ENCODE peak calls at places on chromosome 11, in nine cellular contexts. G is nephron progenitor cell; V is CD4-positive, alpha-beta T cell; M is GM10248; Y is astrocyte of the spinal cord; K is fibroblast of the aortic adventitia; C is AG09319; Q is lung; N is suprapubic skin. D is an unnamed sample.

GRCh38 chr11:31887180-31887579 is 76.1 kb upstream of the PAX6 start:
- DNase-seq in Q (no peak), G (no peak), Y (no peak), N (no peak), V (no peak), K (no peak), C (no peak), M (no peak), D (no peak)

GRCh38 chr11:85736121-85736520 is 50.1 kb upstream of the CCDC89 start:
- DNase-seq in Q (no peak), M (no peak), Y (no peak), K (peak), C (no peak), G (no peak), N (no peak), V (no peak), D (no peak)

GRCh38 chr11:128835741-128836410 is 31.2 kb downstream of the KCNJ1 start:
- DNase-seq in K (peak), Y (no peak), G (no peak), N (no peak), Q (no peak), C (no peak), V (no peak), M (no peak), D (no peak)

GRCh38 chr11:24437123-24437522 is 59.7 kb upstream of the LUZP2 start:
- DNase-seq in V (no peak), G (no peak), K (no peak), Y (no peak), N (no peak), C (no peak), Q (no peak), M (no peak), D (no peak)

GRCh38 chr11:118902336-118903203 is 18.9 kb downstream of the CXCR5 start:
- DNase-seq in M (no peak), K (no peak), N (no peak), G (no peak), V (no peak), Q (no peak), C (no peak), Y (no peak), D (no peak)

GRCh38 chr11:35040221-35040942 is 98.6 kb upstream of the CD44 start:
- DNase-seq in Y (peak), M (peak), V (peak), N (no peak), Q (no peak), K (no peak), G (no peak), C (no peak), D (peak)

GRCh38 chr11:66159585-66159984 is 89.5 kb downstream of the PACS1 start:
- DNase-seq in N (no peak), V (no peak), C (no peak), Q (no peak), G (no peak), M (no peak), K (no peak), Y (no peak), D (no peak)

GRCh38 chr11:10856689-10857603 is 907 bp downstream of the ZBED5 start:
- DNase-seq in N (peak), C (no peak), G (peak), Q (peak), K (peak), V (no peak), Y (peak), M (peak), D (no peak)

GRCh38 chr11:44596541-44597276 is 31.2 kb downstream of the CD82 start:
- DNase-seq in Y (no peak), C (no peak), N (no peak), G (no peak), M (peak), K (no peak), Q (no peak), V (peak), D (peak)

GRCh38 chr11:78332872-78333271 is 84.7 kb downstream of the GAB2 start:
- DNase-seq in C (no peak), M (no peak), G (no peak), Q (no peak), K (no peak), V (no peak), Y (no peak), N (no peak), D (no peak)

GRCh38 chr11:88454881-88455280 is 117.3 kb upstream of the CTSC start:
- DNase-seq in Y (no peak), M (no peak), C (no peak), Q (no peak), G (no peak), N (no peak), K (peak), V (no peak), D (no peak)

GRCh38 chr11:111918390-111919256 is at the start of gene C11orf52:
- DNase-seq in G (peak), Q (peak), M (no peak), V (no peak), Y (peak), K (no peak), C (no peak), N (no peak), D (no peak)

GRCh38 chr11:65565624-65566453 is 4.4 kb upstream of the ZNRD2 start:
- DNase-seq in C (no peak), G (no peak), Q (no peak), N (no peak), V (no peak), Y (no peak), K (peak), M (no peak), D (peak)

GRCh38 chr11:125494987-125495725 is 909 bp downstream of the FEZ1 start:
- DNase-seq in N (no peak), Y (peak), V (no peak), C (no peak), Q (no peak), M (peak), K (peak), G (peak), D (no peak)

GRCh38 chr11:69636870-69637600 is 3.9 kb upstream of the CCND1 start:
- DNase-seq in M (no peak), K (no peak), N (no peak), C (no peak), V (no peak), Y (no peak), Q (no peak), G (no peak), D (no peak)

GRCh38 chr11:121321614-121322243 is 29.2 kb downstream of the SC5D start:
- DNase-seq in C (no peak), N (no peak), G (no peak), V (peak), K (peak), Q (no peak), M (no peak), Y (peak), D (peak)

GRCh38 chr11:13316528-13316961 is 39.0 kb downstream of the BMAL1 start:
- DNase-seq in Y (peak), G (no peak), V (no peak), C (peak), K (peak), N (no peak), Q (peak), M (no peak), D (no peak)

GRCh38 chr11:73464347-73464746 is 88.1 kb downstream of the RELT start:
- DNase-seq in N (no peak), V (no peak), K (no peak), Q (peak), M (no peak), G (no peak), Y (peak), C (no peak), D (no peak)

GRCh38 chr11:118175031-118175531 is 1.4 kb downstream of the SCN2B start:
- DNase-seq in Y (no peak), Q (no peak), V (no peak), K (peak), M (no peak), C (peak), N (no peak), G (no peak), D (no peak)

GRCh38 chr11:8080674-8081590 is at the start of gene TUB:
- DNase-seq in Q (no peak), G (peak), Y (no peak), N (no peak), K (no peak), V (no peak), C (no peak), M (no peak), D (no peak)

GRCh38 chr11:70883973-70884688 is 368.2 kb downstream of the SHANK2 start:
- DNase-seq in K (peak), G (no peak), Y (no peak), V (no peak), C (no peak), N (no peak), Q (no peak), M (no peak), D (no peak)

GRCh38 chr11:45801723-45802315 is 3.1 kb upstream of the SLC35C1 start:
- DNase-seq in N (peak), G (no peak), K (peak), Y (no peak), Q (no peak), C (no peak), M (no peak), V (no peak), D (no peak)

GRCh38 chr11:62721994-62722393 is 5.3 kb downstream of the HNRNPUL2 start:
- DNase-seq in G (no peak), K (peak), C (no peak), V (no peak), M (no peak), Y (peak), Q (no peak), N (no peak), D (no peak)

GRCh38 chr11:72598901-72599300 is 75.3 kb downstream of the PDE2A start:
- DNase-seq in C (no peak), M (no peak), V (no peak), Y (no peak), N (no peak), K (peak), Q (no peak), G (peak), D (no peak)

GRCh38 chr11:72764503-72764902 is 12.3 kb upstream of the ARAP1 start:
- DNase-seq in K (no peak), Y (no peak), M (no peak), G (no peak), N (no peak), C (no peak), Q (peak), V (no peak), D (no peak)

GRCh38 chr11:71284525-71285092 is 32.2 kb upstream of the SHANK2 start:
- DNase-seq in N (peak), V (no peak), M (no peak), G (no peak), K (no peak), Q (no peak), C (no peak), Y (no peak), D (no peak)

GRCh38 chr11:84720706-84721402 is 906.3 kb downstream of the DLG2 start:
- DNase-seq in C (no peak), K (no peak), Y (peak), V (no peak), M (no peak), N (peak), G (peak), Q (no peak), D (no peak)

GRCh38 chr11:62980133-62980760 is 4.5 kb downstream of the SLC22A6 start:
- DNase-seq in Y (no peak), C (no peak), N (no peak), V (no peak), Q (no peak), G (peak), K (peak), M (no peak), D (no peak)

GRCh38 chr11:57406337-57406904 is 16.0 kb upstream of the PRG2 start:
- DNase-seq in Q (no peak), Y (peak), K (peak), V (no peak), C (no peak), M (peak), N (no peak), G (no peak), D (no peak)

GRCh38 chr11:23611726-23612125 is 751.5 kb upstream of the CCDC179 start:
- DNase-seq in V (no peak), C (no peak), M (no peak), G (no peak), K (no peak), Y (no peak), Q (no peak), N (no peak), D (no peak)

GRCh38 chr11:76835928-76836612 is 24.6 kb upstream of the ACER3 start:
- DNase-seq in C (peak), V (no peak), M (no peak), K (peak), Q (peak), Y (peak), G (no peak), N (no peak), D (no peak)

GRCh38 chr11:122199661-122200060 is 83.6 kb upstream of the BLID start:
- DNase-seq in Q (no peak), G (no peak), K (peak), C (no peak), N (no peak), Y (peak), M (no peak), V (no peak), D (no peak)

GRCh38 chr11:26949846-26950245 is 44.1 kb upstream of the FIBIN start:
- DNase-seq in V (no peak), M (no peak), C (no peak), Y (no peak), G (no peak), Q (no peak), N (no peak), K (no peak), D (no peak)

GRCh38 chr11:74466916-74467885 is at the start of gene KCNE3:
- DNase-seq in M (no peak), K (peak), C (no peak), G (peak), V (no peak), N (no peak), Y (peak), Q (peak), D (no peak)

GRCh38 chr11:16809901-16810668 is 71.6 kb downstream of the C11orf58 start:
- DNase-seq in K (peak), M (no peak), V (no peak), N (no peak), C (no peak), Q (no peak), Y (peak), G (no peak), D (no peak)

GRCh38 chr11:100832851-100833250 is 145.8 kb downstream of the ARHGAP42 start:
- DNase-seq in M (no peak), K (no peak), V (no peak), Y (no peak), Q (no peak), G (no peak), C (no peak), N (no peak), D (no peak)

GRCh38 chr11:10561043-10561818 is 7.2 kb downstream of the LYVE1 start:
- DNase-seq in Y (no peak), G (no peak), C (no peak), K (no peak), M (no peak), V (no peak), Q (no peak), N (no peak), D (no peak)

GRCh38 chr11:135073444-135073843 is 661.4 kb upstream of the B3GAT1 start:
- DNase-seq in M (no peak), G (no peak), Y (no peak), Q (no peak), V (no peak), C (no peak), K (no peak), N (no peak), D (no peak)

GRCh38 chr11:135075740-135076139 is 663.7 kb upstream of the B3GAT1 start:
- DNase-seq in K (peak), Q (no peak), G (peak), M (no peak), N (no peak), C (no peak), V (peak), Y (peak), D (peak)

GRCh38 chr11:135069884-135070283 is 657.8 kb upstream of the B3GAT1 start:
- DNase-seq in K (no peak), Y (no peak), Q (no peak), N (no peak), G (no peak), M (no peak), C (no peak), V (no peak), D (no peak)

GRCh38 chr11:135073870-135074269 is 661.8 kb upstream of the B3GAT1 start:
- DNase-seq in M (no peak), C (no peak), Y (no peak), K (no peak), G (no peak), N (no peak), V (no peak), Q (no peak), D (no peak)

GRCh38 chr11:135074397-135074998 is 662.5 kb upstream of the B3GAT1 start:
- DNase-seq in N (no peak), Q (no peak), M (no peak), C (no peak), G (no peak), K (no peak), V (no peak), Y (no peak), D (no peak)
- TF ChIP-seq CTCF in N (no peak), Q (no peak), M (peak), C (no peak), G (peak), K (no peak), V (no peak), Y (peak), D (no peak)

DNA sequence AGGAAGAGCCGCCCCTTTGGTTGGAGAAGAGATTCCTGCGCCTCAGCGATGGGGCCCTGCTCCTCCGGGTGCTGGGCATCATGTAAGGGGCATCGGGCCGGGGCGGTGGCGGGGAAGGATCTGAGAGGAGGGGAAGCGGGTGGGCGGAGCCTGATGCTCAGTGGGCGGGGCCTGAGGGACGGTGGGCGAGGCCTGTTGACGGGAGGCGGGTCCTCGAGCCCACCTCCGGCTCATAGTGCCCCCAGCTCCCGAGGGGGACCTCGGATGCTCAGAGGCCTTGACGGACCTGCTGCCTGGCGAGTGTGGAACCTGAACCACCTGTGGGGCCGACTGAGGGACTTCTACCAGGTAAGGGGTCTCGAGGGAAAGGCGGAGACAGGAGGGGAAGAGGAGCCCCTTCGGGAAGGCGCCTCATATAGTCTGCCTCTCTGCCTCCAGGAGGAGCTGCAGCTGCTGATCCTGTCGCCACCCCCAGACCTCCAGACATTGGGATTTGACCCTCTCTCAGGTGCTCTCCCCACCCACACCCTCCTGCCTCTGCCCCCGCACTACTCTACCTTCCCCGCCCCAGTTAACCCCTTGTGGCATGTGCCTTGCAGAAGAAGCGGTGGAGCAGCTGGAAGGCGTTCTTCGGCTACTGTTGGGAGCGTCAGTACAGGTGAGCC is 799 bp downstream of the CCDC88B start:
- DNase-seq in G (peak), N (no peak), K (no peak), Q (no peak), M (peak), C (no peak), Y (no peak), V (peak), D (peak)
- TF ChIP-seq CTCF in G (no peak), N (no peak), K (no peak), Q (no peak), M (no peak), C (no peak), Y (peak), V (no peak), D (no peak)

DNA sequence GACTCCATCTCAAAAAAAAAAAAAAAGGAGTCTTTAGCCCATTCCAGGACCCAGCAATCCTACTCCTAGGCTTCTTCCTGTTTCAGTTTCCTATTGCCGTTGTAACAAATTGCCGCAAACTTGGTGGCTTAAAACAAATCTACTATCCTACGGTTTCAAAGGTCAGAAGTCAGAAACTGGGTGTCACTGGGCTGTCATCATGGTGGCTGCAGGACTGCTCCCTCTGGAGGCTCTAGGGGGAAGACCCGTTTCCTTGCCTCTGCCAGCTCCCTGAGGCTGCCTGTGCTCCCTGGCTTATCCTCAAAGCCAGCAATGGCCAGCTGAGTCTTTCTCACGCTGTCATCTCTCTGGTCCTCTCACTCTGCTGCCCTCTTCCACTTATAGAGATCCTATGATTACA is 8.7 kb upstream of the DAGLA start:
- DNase-seq in K (no peak), Q (no peak), N (no peak), G (no peak), C (no peak), V (no peak), Y (no peak), M (no peak), D (no peak)
- TF ChIP-seq CTCF in K (no peak), Q (peak), N (no peak), G (no peak), C (no peak), V (no peak), Y (peak), M (no peak), D (no peak)

GRCh38 chr11:15212876-15213275 is 98.2 kb downstream of the INSC start:
- DNase-seq in G (no peak), M (no peak), C (no peak), N (no peak), Q (no peak), K (no peak), Y (no peak), V (no peak), D (no peak)

GRCh38 chr11:15213471-15214231 is 98.9 kb downstream of the INSC start:
- DNase-seq in C (no peak), Y (no peak), G (no peak), V (no peak), M (no peak), N (no peak), K (no peak), Q (no peak), D (no peak)

GRCh38 chr11:15216678-15217077 is 102.0 kb downstream of the INSC start:
- DNase-seq in C (no peak), G (no peak), N (no peak), V (no peak), Q (no peak), Y (no peak), K (no peak), M (peak), D (no peak)
- TF ChIP-seq CTCF in C (peak), G (peak), N (no peak), V (peak), Q (no peak), Y (peak), K (peak), M (peak), D (peak)

DNA sequence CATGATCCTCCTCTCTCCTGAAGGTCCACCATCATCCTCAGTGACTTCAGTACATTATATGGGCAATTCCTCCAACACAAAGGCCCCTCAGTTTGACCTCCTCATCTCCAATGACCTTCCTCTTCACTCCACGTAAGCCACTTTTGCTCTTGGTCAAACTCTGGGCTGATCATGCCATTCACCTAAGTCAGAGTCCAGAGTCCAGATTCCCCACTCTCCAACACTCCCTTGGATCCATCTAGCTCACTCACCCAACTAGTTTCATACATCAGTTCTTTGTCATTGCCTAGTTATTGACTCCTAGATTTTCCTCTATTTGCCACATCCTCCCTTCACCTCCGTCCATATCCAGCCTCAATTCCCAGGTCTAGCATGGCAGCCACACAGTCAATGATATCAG is 30.5 kb upstream of the TTC12 start:
- DNase-seq in C (no peak), G (no peak), K (no peak), M (no peak), V (no peak), Q (no peak), Y (no peak), N (peak), D (no peak)
- TF ChIP-seq CTCF in C (no peak), G (no peak), K (no peak), M (no peak), V (no peak), Q (no peak), Y (no peak), N (no peak), D (no peak)

DNA sequence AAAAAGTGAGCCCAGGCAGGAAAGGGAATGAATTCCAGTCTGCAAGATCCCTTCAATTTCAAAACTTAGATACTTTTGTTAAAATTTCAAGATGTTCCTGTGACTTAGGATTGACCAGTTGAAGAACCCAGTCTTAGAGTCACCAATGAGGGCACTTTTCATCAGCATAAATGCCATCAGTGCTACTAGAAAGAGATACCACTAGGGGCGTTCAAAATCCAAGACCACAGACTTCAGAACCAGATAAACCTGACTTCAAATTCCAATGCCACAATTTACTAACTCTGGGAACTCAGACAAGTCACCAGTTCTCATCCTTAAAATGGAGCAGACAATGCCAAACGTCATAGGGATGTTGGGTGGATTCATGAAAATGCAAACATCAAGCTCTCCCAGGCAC is 523.2 kb downstream of the BUD13 start:
- DNase-seq in V (no peak), C (no peak), K (no peak), N (no peak), G (no peak), Y (no peak), Q (no peak), M (no peak), D (no peak)
- TF ChIP-seq CTCF in V (no peak), C (no peak), K (no peak), N (no peak), G (no peak), Y (no peak), Q (no peak), M (no peak), D (no peak)

GRCh38 chr11:131561486-131561885 is 191.1 kb downstream of the NTM start:
- DNase-seq in C (no peak), K (no peak), Q (no peak), V (no peak), M (no peak), G (no peak), Y (no peak), N (no peak), D (no peak)
- TF ChIP-seq CTCF in C (no peak), K (no peak), Q (no peak), V (no peak), M (no peak), G (no peak), Y (no peak), N (no peak), D (no peak)

D was measured in CD8-positive, alpha-beta T cell.